ENCODE peak calls at places on chromosomes 5 and 9, in five cellular contexts. One of them, this sample, is unnamed.
A peak's percentile ranks its signal among the peaks of the same experiment; 100 is the strongest.

GRCh38 chr5:66967102-66967501 is 229.5 kb downstream of the CD180 start:
- DNase-seq in HCEC 1CT: peak; percentile 81
- DNase-seq in T follicular helper cell: no peak
- DNase-seq in H7: no peak
- DNase-seq in GM20000: no peak
- DNase-seq in this sample: no peak

GRCh38 chr5:169181785-169182184 is 119.2 kb downstream of the SLIT3 start:
- DNase-seq in HCEC 1CT: no peak
- DNase-seq in T follicular helper cell: no peak
- DNase-seq in H7: no peak
- DNase-seq in GM20000: no peak
- DNase-seq in this sample: no peak

GRCh38 chr9:132994410-132995120 is 16.1 kb downstream of the GFI1B start:
- DNase-seq in HCEC 1CT: peak; percentile 43
- DNase-seq in T follicular helper cell: no peak
- DNase-seq in H7: peak; percentile 64
- DNase-seq in GM20000: peak; percentile 66
- DNase-seq in this sample: peak; percentile 31

GRCh38 chr5:149228610-149229297 is 42.9 kb upstream of the AFAP1L1 start:
- DNase-seq in HCEC 1CT: peak; percentile 95
- DNase-seq in T follicular helper cell: no peak
- DNase-seq in H7: peak; percentile 62
- DNase-seq in GM20000: no peak
- DNase-seq in this sample: no peak

GRCh38 chr5:120258123-120258522 is 206.0 kb upstream of the PRR16 start:
- DNase-seq in HCEC 1CT: peak; percentile 17
- DNase-seq in T follicular helper cell: no peak
- DNase-seq in H7: no peak
- DNase-seq in GM20000: no peak
- DNase-seq in this sample: no peak

GRCh38 chr9:114059047-114059803 is 18.9 kb downstream of the AMBP start:
- DNase-seq in HCEC 1CT: no peak
- DNase-seq in T follicular helper cell: no peak
- DNase-seq in H7: no peak
- DNase-seq in GM20000: no peak
- DNase-seq in this sample: no peak

GRCh38 chr5:32444946-32445758 is 612 bp upstream of the ZFR start:
- DNase-seq in HCEC 1CT: no peak
- DNase-seq in T follicular helper cell: no peak
- DNase-seq in H7: peak; percentile 51
- DNase-seq in GM20000: peak; percentile 20
- DNase-seq in this sample: no peak

GRCh38 chr5:39140558-39141168 is 66.5 kb upstream of the RICTOR start:
- DNase-seq in HCEC 1CT: peak; percentile 40
- DNase-seq in T follicular helper cell: no peak
- DNase-seq in H7: no peak
- DNase-seq in GM20000: no peak
- DNase-seq in this sample: no peak

GRCh38 chr5:66932446-66932845 is 264.2 kb downstream of the CD180 start:
- DNase-seq in HCEC 1CT: peak; percentile 42
- DNase-seq in T follicular helper cell: no peak
- DNase-seq in H7: no peak
- DNase-seq in GM20000: no peak
- DNase-seq in this sample: no peak

GRCh38 chr5:98769256-98770157 is 4.0 kb upstream of the RGMB start:
- DNase-seq in HCEC 1CT: peak; percentile 63
- DNase-seq in T follicular helper cell: no peak
- DNase-seq in H7: peak; percentile 70
- DNase-seq in GM20000: peak; percentile 64
- DNase-seq in this sample: peak; percentile 39

GRCh38 chr5:45288746-45289145 is 407.4 kb downstream of the HCN1 start:
- DNase-seq in HCEC 1CT: no peak
- DNase-seq in T follicular helper cell: no peak
- DNase-seq in H7: no peak
- DNase-seq in GM20000: no peak
- DNase-seq in this sample: no peak

GRCh38 chr5:108728566-108729305 is 19.0 kb upstream of the FER start:
- DNase-seq in HCEC 1CT: no peak
- DNase-seq in T follicular helper cell: peak; percentile 20
- DNase-seq in H7: peak; percentile 36
- DNase-seq in GM20000: peak; percentile 45
- DNase-seq in this sample: peak; percentile 40

GRCh38 chr9:131992906-131993657 is 86.6 kb downstream of the MED27 start:
- DNase-seq in HCEC 1CT: no peak
- DNase-seq in T follicular helper cell: no peak
- DNase-seq in H7: no peak
- DNase-seq in GM20000: no peak
- DNase-seq in this sample: no peak

GRCh38 chr5:154117050-154117449 is 73.5 kb upstream of the GALNT10 start:
- DNase-seq in HCEC 1CT: no peak
- DNase-seq in T follicular helper cell: no peak
- DNase-seq in H7: no peak
- DNase-seq in GM20000: no peak
- DNase-seq in this sample: no peak

GRCh38 chr9:89536618-89537017 is 38.7 kb upstream of the SEMA4D start:
- DNase-seq in HCEC 1CT: no peak
- DNase-seq in T follicular helper cell: no peak
- DNase-seq in H7: no peak
- DNase-seq in GM20000: no peak
- DNase-seq in this sample: no peak

GRCh38 chr9:15211994-15212501 is 95.0 kb downstream of the TTC39B start:
- DNase-seq in HCEC 1CT: peak; percentile 18
- DNase-seq in T follicular helper cell: no peak
- DNase-seq in H7: no peak
- DNase-seq in GM20000: no peak
- DNase-seq in this sample: no peak

This sample was measured in GM12865.